ENCODE peak calls at places on chromosome X, in nine cellular contexts. B, R, C, T, W, O, P, K and E are unnamed samples.

GRCh38 chrX:10568428-10568827 is 52.0 kb downstream of the MID1 start:
- DNase-seq in P (no peak), O (no peak), R (no peak), W (no peak), K (no peak), C (no peak), B (no peak), T (no peak), E (no peak)

GRCh38 chrX:16745102-16745501 is 25.7 kb downstream of the SYAP1 start:
- DNase-seq in R (no peak), P (no peak), K (no peak), B (no peak), T (no peak), O (no peak), W (no peak), C (no peak), E (no peak)

GRCh38 chrX:22650691-22651090 is 349.1 kb upstream of the DDX53 start:
- DNase-seq in O (no peak), R (no peak), K (no peak), T (no peak), W (no peak), C (no peak), P (no peak), B (no peak), E (no peak)

GRCh38 chrX:56000729-56001128 is 231.4 kb upstream of the KLF8 start:
- DNase-seq in W (no peak), R (no peak), O (no peak), P (no peak), T (no peak), K (no peak), B (no peak), C (no peak), E (no peak)

GRCh38 chrX:18351774-18352173 is 2.7 kb downstream of the SCML2 start:
- DNase-seq in P (no peak), W (no peak), K (no peak), O (no peak), R (no peak), T (no peak), C (no peak), B (no peak), E (no peak)

GRCh38 chrX:50447535-50447934 is 23.1 kb downstream of the DGKK start:
- DNase-seq in P (no peak), C (no peak), R (no peak), W (no peak), K (no peak), T (no peak), B (no peak), O (no peak), E (no peak)

GRCh38 chrX:17413228-17413627 is 38.2 kb downstream of the NHS start:
- DNase-seq in W (no peak), P (peak), K (peak), R (no peak), O (peak), B (peak), T (no peak), C (no peak), E (no peak)

GRCh38 chrX:119155416-119156035 is 27.9 kb upstream of the KIAA1210 start:
- DNase-seq in P (no peak), B (peak), R (no peak), O (peak), T (peak), K (no peak), W (no peak), C (no peak), E (no peak)

GRCh38 chrX:46327229-46328081 is 217.8 kb downstream of the ZNF674 start:
- DNase-seq in K (peak), W (peak), T (peak), C (no peak), B (peak), P (peak), R (no peak), O (no peak), E (no peak)

GRCh38 chrX:118212817-118213183 is 96.2 kb upstream of the KLHL13 start:
- DNase-seq in T (no peak), O (no peak), C (no peak), K (no peak), R (no peak), W (no peak), P (no peak), B (no peak), E (peak)

GRCh38 chrX:1164322-1165288 is 47.8 kb downstream of the CRLF2 start:
- DNase-seq in K (no peak), B (peak), W (no peak), P (peak), T (no peak), R (peak), O (no peak), C (no peak), E (no peak)

GRCh38 chrX:101203782-101204351 is 15.7 kb upstream of the DRP2 start:
- DNase-seq in R (no peak), P (peak), W (no peak), O (peak), K (no peak), T (no peak), C (no peak), B (no peak), E (no peak)

GRCh38 chrX:38038501-38038900 is 32.1 kb downstream of the SYTL5 start:
- DNase-seq in K (no peak), W (no peak), R (no peak), C (no peak), T (no peak), O (no peak), P (no peak), B (no peak), E (no peak)

GRCh38 chrX:30065226-30065625 is 150.1 kb upstream of the MAGEB2 start:
- DNase-seq in W (no peak), C (no peak), K (no peak), R (no peak), T (no peak), P (peak), O (peak), B (peak), E (no peak)

GRCh38 chrX:68440438-68440837 is 7.1 kb upstream of the OPHN1 start:
- DNase-seq in R (no peak), W (no peak), P (no peak), O (no peak), B (no peak), C (no peak), T (no peak), K (no peak), E (no peak)

GRCh38 chrX:124736553-124737240 is 390.3 kb downstream of the SH2D1A start:
- DNase-seq in B (no peak), C (no peak), R (no peak), O (no peak), T (no peak), P (no peak), W (peak), K (no peak), E (no peak)

GRCh38 chrX:80808854-80809493 is 703 bp downstream of the BRWD3 start:
- DNase-seq in W (no peak), K (no peak), O (no peak), C (no peak), P (peak), B (peak), T (peak), R (peak), E (no peak)

GRCh38 chrX:35682481-35682880 is 115.7 kb upstream of the MAGEB16 start:
- DNase-seq in R (no peak), K (no peak), O (no peak), C (no peak), T (no peak), B (peak), W (no peak), P (no peak), E (no peak)

GRCh38 chrX:85309717-85310116 is 65.9 kb downstream of the ZNF711 start:
- DNase-seq in B (no peak), P (no peak), C (no peak), W (no peak), O (no peak), K (peak), R (no peak), T (no peak), E (peak)

GRCh38 chrX:103461156-103461555 is 58.1 kb downstream of the RAB40A start:
- DNase-seq in T (no peak), O (no peak), R (no peak), K (no peak), W (no peak), P (no peak), B (peak), C (no peak), E (no peak)

GRCh38 chrX:46713672-46714487 is 45.0 kb downstream of the SLC9A7 start:
- DNase-seq in R (no peak), P (peak), K (no peak), B (peak), T (no peak), W (no peak), O (peak), C (no peak), E (no peak)

GRCh38 chrX:50471390-50471789 is 765 bp upstream of the DGKK start:
- DNase-seq in O (no peak), C (no peak), P (no peak), R (peak), B (no peak), W (no peak), T (no peak), K (no peak), E (no peak)

GRCh38 chrX:30635630-30636029 is 17.6 kb upstream of the GK start:
- DNase-seq in R (peak), K (no peak), B (no peak), T (no peak), W (no peak), P (peak), C (no peak), O (peak), E (peak)

GRCh38 chrX:76555816-76556215 is 128.3 kb downstream of the MAGEE1 start:
- DNase-seq in P (peak), K (peak), R (peak), W (no peak), T (no peak), B (no peak), C (peak), O (peak), E (peak)

GRCh38 chrX:124726881-124727280 is 380.5 kb downstream of the SH2D1A start:
- DNase-seq in R (no peak), O (no peak), T (no peak), C (no peak), K (no peak), B (no peak), W (no peak), P (no peak), E (no peak)

GRCh38 chrX:28851871-28852270 is 264.6 kb downstream of the IL1RAPL1 start:
- DNase-seq in W (no peak), P (no peak), O (no peak), K (no peak), R (no peak), C (no peak), T (no peak), B (no peak), E (no peak)

GRCh38 chrX:18668059-18668458 is 3.8 kb downstream of the RS1 start:
- DNase-seq in R (no peak), T (no peak), O (no peak), P (no peak), C (no peak), B (no peak), K (no peak), W (no peak), E (no peak)

GRCh38 chrX:106203315-106203714 is 35.2 kb downstream of the PWWP3B start:
- DNase-seq in O (no peak), C (no peak), B (no peak), T (no peak), K (no peak), W (no peak), R (no peak), P (no peak), E (no peak)

GRCh38 chrX:153411255-153411987 is at the start of gene ZFP92:
- DNase-seq in T (no peak), W (no peak), P (peak), R (peak), C (no peak), B (peak), K (no peak), O (no peak), E (no peak)

GRCh38 chrX:155874571-155875244 is 6.4 kb upstream of the VAMP7 start:
- DNase-seq in T (no peak), P (no peak), R (peak), W (no peak), O (no peak), K (no peak), C (no peak), B (no peak), E (no peak)

GRCh38 chrX:69506617-69507499 is 2.7 kb downstream of the NALF2 start:
- DNase-seq in P (no peak), B (no peak), K (no peak), R (no peak), W (no peak), C (no peak), T (no peak), O (no peak), E (no peak)

GRCh38 chrX:69503835-69504625 is at the start of gene NALF2:
- DNase-seq in B (peak), C (no peak), K (peak), T (peak), W (no peak), P (peak), O (peak), R (peak), E (peak)

GRCh38 chrX:69505772-69506616 is 1.9 kb downstream of the NALF2 start:
- DNase-seq in W (no peak), O (no peak), R (no peak), T (no peak), C (no peak), P (no peak), K (no peak), B (no peak), E (no peak)

GRCh38 chrX:69503228-69503834 is 795 bp upstream of the NALF2 start:
- DNase-seq in T (no peak), C (no peak), W (no peak), R (peak), P (no peak), O (no peak), K (peak), B (no peak), E (peak)

GRCh38 chrX:69504626-69505612 is 793 bp downstream of the NALF2 start:
- DNase-seq in K (no peak), B (no peak), R (peak), P (no peak), W (no peak), O (no peak), T (no peak), C (no peak), E (no peak)
- H3K4me3 ChIP-seq in K (peak), B (peak), R (peak), P (no peak), W (peak), O (no peak), T (peak), C (peak), E (peak)

GRCh38 chrX:82666355-82666754 is 841.7 kb upstream of the POU3F4 start:
- DNase-seq in P (no peak), O (no peak), C (no peak), R (no peak), T (no peak), B (no peak), W (no peak), K (no peak), E (no peak)
- H3K9ac ChIP-seq in P (no peak), O (no peak), C (no peak), R (no peak), T (no peak), B (no peak), W (no peak), K (no peak), E (no peak)

DNA sequence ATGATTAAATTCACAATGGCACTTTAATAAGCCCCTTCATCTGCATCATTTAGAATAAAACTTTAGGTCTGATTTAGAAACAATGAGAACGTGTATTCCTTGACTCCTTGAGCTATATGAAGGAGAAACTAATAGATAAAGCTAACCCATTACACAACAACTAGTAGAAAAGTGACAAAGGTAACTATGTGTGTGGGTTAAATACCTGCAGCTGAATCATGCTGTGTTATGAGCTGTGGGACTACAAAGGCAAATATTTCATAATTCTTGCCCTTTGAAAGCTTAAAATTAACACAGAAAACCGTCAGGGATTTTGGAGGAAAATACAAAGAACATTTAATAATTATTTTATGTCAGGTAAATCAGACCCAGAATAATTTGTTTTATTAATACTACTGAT is 886 bp upstream of the NDP start:
- DNase-seq in O (no peak), T (no peak), P (no peak), W (no peak), R (no peak), C (no peak), K (no peak), B (no peak), E (no peak)
- H3K4me3 ChIP-seq in O (no peak), T (no peak), P (peak), W (no peak), R (no peak), C (no peak), K (no peak), B (no peak), E (no peak)

GRCh38 chrX:40154853-40155616 is 57.3 kb upstream of the BCOR start:
- DNase-seq in W (no peak), P (peak), B (peak), T (peak), R (peak), K (no peak), O (peak), C (no peak), E (no peak)
- H3K9ac ChIP-seq in W (no peak), P (no peak), B (peak), T (peak), R (no peak), K (peak), O (no peak), C (no peak), E (no peak)

DNA sequence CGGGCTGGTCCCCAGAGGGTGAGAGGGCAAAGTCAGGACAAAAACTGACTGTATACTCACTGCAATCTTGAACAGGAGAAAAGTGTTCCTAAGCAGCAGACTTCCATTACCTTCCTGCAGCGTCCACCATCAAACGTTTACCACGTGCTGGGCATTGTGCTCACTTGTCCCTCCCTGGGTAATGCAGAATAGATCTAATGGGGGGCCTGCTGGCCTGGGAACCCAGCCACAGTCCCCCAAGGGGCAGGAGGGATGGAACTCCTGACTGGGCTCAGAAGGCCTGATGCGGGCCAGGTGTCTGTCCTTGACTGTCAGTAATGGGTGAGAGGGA is 37.6 kb upstream of the FAM156A start:
- DNase-seq in R (no peak), P (no peak), C (no peak), W (no peak), O (no peak), T (no peak), K (no peak), B (no peak), E (no peak)
- H3K4me3 ChIP-seq in R (peak), P (peak), C (peak), W (peak), O (peak), T (peak), K (peak), B (no peak), E (peak)

DNA sequence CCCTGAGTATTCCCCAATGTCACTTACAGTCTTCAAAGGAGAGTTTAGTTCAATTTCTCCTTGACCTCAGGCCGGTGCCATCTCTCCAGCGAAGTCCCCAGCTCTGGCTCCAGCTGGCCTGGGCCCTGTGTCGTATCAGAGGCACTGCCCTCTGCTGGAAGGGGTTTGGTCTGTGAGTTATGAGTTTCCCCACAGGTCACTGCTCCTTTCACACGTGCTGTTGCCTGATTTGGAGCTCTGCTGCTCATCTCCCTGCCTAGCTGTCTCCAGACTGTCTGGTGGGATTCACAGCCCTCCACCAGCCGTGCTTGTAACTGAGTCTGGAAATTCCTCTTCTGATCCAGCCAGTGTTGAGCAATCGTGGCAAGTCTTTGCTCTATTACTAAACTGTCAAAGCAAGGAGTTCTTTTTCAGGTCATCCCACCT is at the start of gene RAP2C:
- DNase-seq in P (peak), T (peak), B (peak), K (peak), C (no peak), R (peak), W (peak), O (peak), E (peak)
- H3K9ac ChIP-seq in P (peak), T (peak), B (peak), K (peak), C (peak), R (peak), W (no peak), O (peak), E (peak)

GRCh38 chrX:115968436-115969252 is 201.9 kb upstream of the AGTR2 start:
- DNase-seq in W (peak), B (peak), T (peak), K (peak), O (no peak), R (peak), C (no peak), P (peak), E (no peak)
- H3K4me3 ChIP-seq in W (peak), B (peak), T (peak), K (peak), O (no peak), R (peak), C (peak), P (peak), E (no peak)

DNA sequence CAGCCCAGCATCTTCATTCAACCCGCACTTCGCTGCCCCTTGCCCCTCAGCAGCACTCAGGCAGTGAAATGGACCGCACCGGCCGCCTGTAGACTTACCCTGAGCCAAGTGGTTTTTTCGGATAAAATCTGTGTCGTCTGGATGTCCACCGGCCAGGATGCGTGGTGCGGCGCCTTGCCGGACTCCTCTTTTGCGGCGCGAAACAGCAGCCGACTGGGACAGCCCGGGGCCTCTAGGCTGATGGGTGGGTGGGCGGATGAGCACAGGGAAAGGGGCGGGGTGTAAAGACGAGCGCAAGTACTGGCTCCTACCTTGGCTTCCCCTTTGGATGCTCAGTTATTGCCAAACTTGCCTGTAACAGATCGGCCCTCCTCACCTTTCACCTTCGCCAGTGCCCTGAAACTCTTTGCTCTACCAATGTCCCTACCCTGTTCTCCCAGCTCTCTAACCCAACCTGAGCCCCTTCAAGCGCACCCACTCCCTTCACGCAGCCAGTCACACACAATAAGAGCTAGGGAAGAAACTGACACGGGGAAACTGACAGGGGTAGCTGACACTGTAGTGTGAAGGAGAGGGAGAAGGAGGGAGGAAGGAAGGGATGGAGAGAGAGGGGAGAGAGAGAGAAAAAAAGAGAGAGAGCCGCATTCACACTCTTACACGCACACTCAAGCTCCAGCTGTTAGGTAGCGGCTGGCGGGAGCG is 644 bp downstream of the TRPC5 start:
- DNase-seq in B (no peak), O (no peak), P (no peak), W (no peak), R (peak), T (no peak), C (no peak), K (no peak), E (no peak)
- H3K9ac ChIP-seq in B (no peak), O (no peak), P (no peak), W (no peak), R (no peak), T (no peak), C (no peak), K (no peak), E (no peak)

DNA sequence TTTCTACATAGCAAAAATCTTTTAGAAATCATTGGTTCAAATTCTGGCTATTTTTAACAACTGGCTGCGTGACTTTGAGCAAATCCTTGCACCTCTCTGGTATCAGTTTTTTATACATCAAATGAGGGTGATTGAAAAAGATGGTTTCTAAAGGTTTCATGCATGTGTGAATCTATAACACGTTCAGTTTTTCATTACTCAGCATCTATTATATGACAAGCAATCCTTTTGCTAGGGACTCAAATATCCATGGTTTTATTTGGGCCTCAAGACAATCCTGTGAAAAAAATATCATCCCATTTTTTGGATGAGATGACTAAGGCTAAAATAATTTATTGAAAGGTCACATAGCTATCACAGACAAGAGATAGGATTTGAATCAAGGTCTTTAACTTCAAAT is 884 bp downstream of the HEPH start:
- DNase-seq in P (no peak), K (no peak), W (no peak), T (no peak), C (no peak), B (no peak), R (no peak), O (no peak), E (no peak)
- H3K4me3 ChIP-seq in P (peak), K (no peak), W (peak), T (peak), C (no peak), B (no peak), R (no peak), O (peak), E (no peak)